ENCODE peak calls at places on chromosomes 2 and 18, in four cellular contexts. N is adrenal gland, R is foreskin fibroblast, P is cardiac fibroblast. O is an unnamed sample.
A peak's percentile ranks its signal among the peaks of the same experiment; 100 is the strongest.

GRCh38 chr2:11073251-11073650 is 82.0 kb upstream of the SLC66A3 start:
- DNase-seq in N (no peak), R (peak; percentile 48), P (peak; percentile 23), O (peak; percentile 52)

GRCh38 chr2:240995041-240995960 is 3.1 kb upstream of the SNED1 start:
- DNase-seq in R (no peak), P (no peak), N (no peak), O (no peak)

GRCh38 chr2:128381001-128381938 is 62.6 kb upstream of the HS6ST1 start:
- DNase-seq in N (no peak), P (peak; percentile 30), R (no peak), O (no peak)

GRCh38 chr2:224466315-224466714 is 64.4 kb upstream of the FAM124B start:
- DNase-seq in N (no peak), P (no peak), R (no peak), O (no peak)

GRCh38 chr2:239644016-239644415 is 243.2 kb upstream of the HDAC4 start:
- DNase-seq in R (peak; percentile 8), P (peak; percentile 13), N (no peak), O (peak; percentile 40)

GRCh38 chr2:54528311-54528945 is 72.3 kb downstream of the SPTBN1 start:
- DNase-seq in N (no peak), R (no peak), P (no peak), O (no peak)

GRCh38 chr2:227366861-227367800 is 12.0 kb downstream of the TM4SF20 start:
- DNase-seq in N (no peak), P (peak; percentile 95), R (peak; percentile 82), O (no peak)

GRCh38 chr2:109125595-109126500 is 3.2 kb upstream of the SH3RF3 start:
- DNase-seq in N (no peak), R (peak; percentile 92), P (peak; percentile 95), O (no peak)

GRCh38 chr2:156803243-156803642 is 367.1 kb downstream of the GPD2 start:
- DNase-seq in P (no peak), N (no peak), R (no peak), O (no peak)

GRCh38 chr2:233584210-233584609 is 17.6 kb upstream of the USP40 start:
- DNase-seq in N (no peak), P (no peak), R (no peak), O (no peak)

GRCh38 chr18:73646772-73647171 is 500.9 kb downstream of the FBXO15 start:
- DNase-seq in R (peak; percentile 79), N (no peak), P (peak; percentile 89), O (no peak)

GRCh38 chr2:3612639-3613523 is 18.0 kb downstream of the COLEC11 start:
- DNase-seq in N (peak; percentile 9), P (no peak), R (no peak), O (no peak)

GRCh38 chr2:178230396-178230795 is 36.1 kb downstream of the OSBPL6 start:
- DNase-seq in P (no peak), N (no peak), R (no peak), O (no peak)

GRCh38 chr2:8315766-8316165 is 366.1 kb upstream of the ID2 start:
- DNase-seq in P (no peak), R (no peak), N (no peak), O (no peak)

GRCh38 chr18:21851327-21851961 is 110.9 kb downstream of the MIB1 start:
- DNase-seq in N (no peak), P (peak; percentile 58), R (peak; percentile 38), O (no peak)

GRCh38 chr2:226079677-226080076 is 680.2 kb downstream of the NYAP2 start:
- DNase-seq in P (peak; percentile 93), N (no peak), R (peak; percentile 95), O (no peak)

GRCh38 chr2:9710311-9710710 is 79.5 kb upstream of the YWHAQ start:
- DNase-seq in N (no peak), R (no peak), P (no peak), O (no peak)

GRCh38 chr2:28649481-28650260 is 102.0 kb upstream of the PPP1CB start:
- DNase-seq in P (peak; percentile 56), R (peak; percentile 77), N (no peak), O (peak; percentile 89)

GRCh38 chr18:56565596-56566355 is 72.6 kb downstream of the TXNL1 start:
- DNase-seq in P (peak; percentile 87), R (peak; percentile 94), N (no peak), O (no peak)

GRCh38 chr2:20074001-20074648 is 22.7 kb upstream of the LAPTM4A start:
- DNase-seq in N (peak; percentile 49), R (no peak), P (no peak), O (no peak)

GRCh38 chr18:35770360-35770759 is 188.8 kb downstream of the GALNT1 start:
- DNase-seq in R (no peak), N (no peak), P (peak; percentile 9), O (peak; percentile 32)

GRCh38 chr18:34977787-34978532 is 63.3 kb upstream of the MAPRE2 start:
- DNase-seq in N (peak; percentile 48), P (no peak), R (peak; percentile 51), O (peak; percentile 84)

GRCh38 chr2:135052042-135052876 is at the start of gene RAB3GAP1:
- DNase-seq in N (peak; percentile 72), P (peak; percentile 89), R (peak; percentile 93), O (peak; percentile 96)
- TF ChIP-seq CTCF in N (no peak), P (no peak), R (no peak), O (no peak)

DNA sequence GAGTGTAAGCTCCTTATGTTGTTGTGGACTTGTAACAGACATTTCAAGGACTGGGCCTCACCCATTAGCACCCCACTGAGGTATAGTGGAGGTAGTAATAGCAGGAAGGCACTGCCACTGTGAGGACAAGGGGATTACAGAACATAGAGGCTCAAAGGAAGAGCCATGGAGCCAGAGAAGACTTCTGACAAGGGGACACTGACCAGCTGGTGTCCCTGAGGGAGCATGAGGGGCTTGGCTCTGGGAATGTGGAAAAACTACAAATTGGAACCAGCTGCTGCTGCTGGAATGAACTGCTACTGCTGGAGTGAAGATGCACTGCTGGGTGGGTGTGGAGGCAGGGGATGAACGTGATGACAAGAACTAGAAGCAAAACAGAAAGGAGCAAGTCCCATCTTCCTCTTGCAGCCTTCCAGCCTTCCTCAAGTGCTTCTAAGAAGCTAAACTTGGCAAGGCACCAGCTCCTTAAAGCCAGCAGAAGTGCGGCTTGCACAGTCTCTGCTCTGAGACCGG is 167.3 kb upstream of the NOSTRIN start:
- DNase-seq in N (peak; percentile 40), P (peak; percentile 33), R (peak; percentile 55), O (no peak)
- TF ChIP-seq CTCF in N (no peak), P (no peak), R (no peak), O (no peak)

DNA sequence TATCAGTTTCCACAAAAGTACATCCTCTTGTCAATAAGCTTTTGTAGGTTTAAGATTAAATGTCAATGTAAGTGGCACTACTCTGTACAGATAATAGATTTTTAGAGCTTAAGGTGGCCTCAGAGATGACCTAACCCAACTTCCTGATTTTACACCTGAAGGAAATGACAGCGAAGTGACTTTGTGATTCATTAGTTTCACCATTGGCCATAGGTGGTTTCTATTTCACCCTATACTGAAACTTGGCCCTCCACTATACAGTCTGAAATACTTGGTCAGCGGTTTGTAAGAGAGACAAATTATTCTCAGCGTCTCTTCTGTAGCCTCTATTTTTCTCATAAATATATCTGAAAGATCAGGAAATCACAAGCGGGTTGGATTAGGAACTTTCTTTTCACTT is 330.4 kb upstream of the FAM98A start:
- DNase-seq in R (no peak), N (no peak), P (no peak), O (no peak)
- TF ChIP-seq CTCF in R (no peak), N (no peak), P (no peak), O (no peak)

DNA sequence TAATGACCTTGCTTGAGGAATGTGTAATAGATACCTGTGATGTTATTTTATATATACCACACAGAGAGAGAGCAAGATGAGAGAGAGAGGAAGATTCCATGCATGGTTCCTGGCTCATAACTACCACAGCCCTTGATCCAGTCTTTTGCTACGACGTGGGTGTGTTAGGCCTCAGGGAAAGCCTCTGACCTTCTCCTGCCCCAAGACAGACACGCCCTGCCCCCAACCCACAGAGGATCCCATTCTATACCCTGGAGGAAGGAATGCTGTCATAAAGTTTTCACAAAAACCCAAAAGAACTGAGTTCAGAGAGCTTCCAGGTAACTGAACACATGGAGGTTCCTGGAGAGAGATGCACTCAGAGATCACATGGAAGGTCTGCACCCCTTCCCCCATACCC is 193.1 kb downstream of the ZEB2 start:
- DNase-seq in P (no peak), N (no peak), R (no peak), O (no peak)
- TF ChIP-seq CTCF in P (no peak), N (no peak), R (no peak), O (no peak)

O was measured in activated CD8-positive, alpha-beta T cell treated with anti-CD3 and anti-CD28 coated beads for 36 hours.